ENCODE peak calls at places on chromosomes 6 and 20, in ten cellular contexts. D is T-helper 1 cell; J is anterior cingulate cortex; K is ACHN; E is fibroblast of the conjunctiva; M is stimulated activated CD4-positive, alpha-beta T cell treated with anti-CD3 and anti-CD28 coated beads, Interleukin-1b, Interleukin-23, amount 100 ng/mL, for 4 hours; L is brain microvascular endothelial cell; H is glomerular endothelial cell; N is activated CD8-positive, alpha-beta memory T cell treated with anti-CD3 and anti-CD28 coated beads for 48 hours; Q is GM12892. F is an unnamed sample.

GRCh38 chr20:10792291-10792690 is 118.5 kb upstream of the JAG1 start:
- DNase-seq in Q (no peak), N (no peak), J (no peak), L (peak; percentile 17), D (no peak), H (no peak), M (no peak), K (no peak), E (no peak), F (peak; percentile 86)

GRCh38 chr6:27795697-27796494 is 116.3 kb downstream of the OR2B2 start:
- DNase-seq in J (no peak), E (peak; percentile 84), N (no peak), D (peak; percentile 60), K (peak; percentile 90), Q (no peak), L (peak; percentile 92), M (peak; percentile 80), H (peak; percentile 96), F (peak; percentile 95)

GRCh38 chr6:56521454-56521853 is 121.2 kb downstream of the DST start:
- DNase-seq in E (no peak), D (no peak), J (no peak), Q (no peak), M (no peak), K (no peak), N (no peak), L (no peak), H (no peak), F (no peak)

GRCh38 chr6:17768388-17768787 is 61.7 kb upstream of the NUP153 start:
- DNase-seq in H (no peak), E (no peak), N (no peak), M (no peak), J (no peak), Q (no peak), L (peak; percentile 26), K (peak; percentile 23), D (no peak), F (peak; percentile 43)

GRCh38 chr20:10610266-10610665 is 63.5 kb downstream of the JAG1 start:
- DNase-seq in K (no peak), E (no peak), Q (no peak), H (no peak), N (no peak), M (no peak), D (no peak), L (no peak), J (no peak), F (no peak)

GRCh38 chr6:116424001-116424400 is 37.2 kb upstream of the CALHM6 start:
- DNase-seq in L (peak; percentile 57), E (no peak), J (no peak), Q (no peak), N (no peak), D (no peak), M (no peak), K (no peak), H (no peak), F (no peak)

GRCh38 chr6:168967556-168967955 is 286.1 kb downstream of the THBS2 start:
- DNase-seq in K (no peak), J (no peak), H (no peak), N (no peak), D (no peak), Q (no peak), L (no peak), M (no peak), E (no peak), F (peak; percentile 40)

GRCh38 chr20:63873477-63873971 is 8.5 kb downstream of the TPD52L2 start:
- DNase-seq in H (no peak), E (no peak), N (no peak), J (no peak), D (no peak), M (no peak), L (peak; percentile 69), K (peak; percentile 30), Q (no peak), F (peak; percentile 49)

GRCh38 chr6:40197371-40197770 is 263.1 kb upstream of the MOCS1 start:
- DNase-seq in Q (no peak), D (no peak), M (no peak), E (no peak), K (no peak), L (no peak), H (no peak), N (no peak), J (no peak), F (no peak)

GRCh38 chr6:49987749-49988148 is 18.3 kb upstream of the DEFB113 start:
- DNase-seq in Q (no peak), K (no peak), D (no peak), J (no peak), N (no peak), M (no peak), L (no peak), E (no peak), H (no peak), F (no peak)

GRCh38 chr20:51639206-51639832 is 96.8 kb upstream of the NFATC2 start:
- DNase-seq in E (peak; percentile 57), Q (peak; percentile 41), M (peak; percentile 47), K (peak; percentile 36), H (no peak), J (no peak), D (no peak), N (peak; percentile 52), L (peak; percentile 76), F (peak; percentile 70)

GRCh38 chr20:33852971-33853813 is 42.0 kb downstream of the CHMP4B start:
- DNase-seq in E (no peak), L (no peak), Q (no peak), J (no peak), D (no peak), K (no peak), M (no peak), N (no peak), H (no peak), F (no peak)

GRCh38 chr6:163814494-163815364 is 400.2 kb downstream of the QKI start:
- DNase-seq in M (no peak), E (peak; percentile 74), H (no peak), Q (no peak), K (peak; percentile 96), L (peak; percentile 77), N (no peak), J (no peak), D (no peak), F (peak; percentile 78)

F was measured in astrocyte of the spinal cord.